ENCODE peak calls at places on chromosomes 1 and 21, in four cellular contexts. E is upper lobe of right lung, R is keratinocyte, G is adrenal gland. F is an unnamed sample. For H3K36me3, the result is how much of the 10 kb centered on the place peaks cover.

GRCh38 chr1:166840309-166841302 is 1.3 kb downstream of the POGK start:
- DNase-seq in E (no peak), R (no peak), G (no peak), F (no peak)

GRCh38 chr21:27645285-27645684 is 678.4 kb upstream of the ADAMTS5 start:
- DNase-seq in E (no peak), R (no peak), G (no peak), F (no peak)

GRCh38 chr1:160226623-160227022 is 21.4 kb downstream of the PEA15 start:
- DNase-seq in E (no peak), R (no peak), G (no peak), F (no peak)

GRCh38 chr21:33480481-33481103 is 818 bp upstream of the TMEM50B start:
- DNase-seq in E (no peak), R (no peak), G (no peak), F (no peak)

GRCh38 chr1:22018583-22019559 is 17.4 kb downstream of the CELA3A start:
- DNase-seq in E (no peak), R (no peak), G (peak), F (peak)

GRCh38 chr1:94599090-94599813 is 57.7 kb upstream of the F3 start:
- DNase-seq in E (peak), R (no peak), G (peak), F (no peak)

GRCh38 chr1:182340233-182341058 is 51.1 kb downstream of the GLUL start:
- DNase-seq in E (no peak), R (no peak), G (peak), F (no peak)

GRCh38 chr1:8113257-8114220 is 87.4 kb upstream of the ERRFI1 start:
- DNase-seq in E (no peak), R (no peak), G (no peak), F (peak)

GRCh38 chr1:11787251-11787803 is 18.4 kb downstream of the MTHFR start:
- DNase-seq in E (peak), R (no peak), G (peak), F (peak)

GRCh38 chr1:221392453-221392852 is 349.4 kb downstream of the DUSP10 start:
- DNase-seq in E (no peak), R (no peak), G (peak), F (no peak)

GRCh38 chr1:6646499-6647148 is 22.0 kb downstream of the THAP3 start:
- DNase-seq in E (no peak), R (no peak), G (peak), F (peak)

GRCh38 chr1:156894711-156895407 is 1.3 kb downstream of the PEAR1 start:
- DNase-seq in E (no peak), R (no peak), G (no peak), F (peak)

GRCh38 chr1:199920635-199921034 is 106.9 kb upstream of the NR5A2 start:
- DNase-seq in E (no peak), R (no peak), G (no peak), F (no peak)

GRCh38 chr1:21904725-21905520 is 32.2 kb downstream of the HSPG2 start:
- DNase-seq in E (no peak), R (peak), G (peak), F (no peak)

GRCh38 chr1:110647254-110647891 is 27.4 kb downstream of the KCNA3 start:
- DNase-seq in E (no peak), R (no peak), G (no peak), F (no peak)

GRCh38 chr21:16536661-16537359 is 807.0 kb downstream of the USP25 start:
- DNase-seq in E (no peak), R (no peak), G (no peak), F (no peak)

GRCh38 chr1:205497351-205497750 is 7.1 kb upstream of the CDK18 start:
- DNase-seq in E (no peak), R (no peak), G (no peak), F (no peak)

GRCh38 chr1:174966000-174966572 is 33.7 kb upstream of the CACYBP start:
- DNase-seq in E (no peak), R (no peak), G (no peak), F (no peak)

GRCh38 chr21:33703750-33704606 is 61.7 kb downstream of the ITSN1 start:
- DNase-seq in E (no peak), R (no peak), G (no peak), F (no peak)

GRCh38 chr1:240714893-240715292 is 102.9 kb upstream of the GREM2 start:
- DNase-seq in E (no peak), R (no peak), G (no peak), F (no peak)

GRCh38 chr1:172054172-172054571 is 212.9 kb downstream of the DNM3 start:
- DNase-seq in E (no peak), R (no peak), G (no peak), F (no peak)

GRCh38 chr21:41778974-41779600 is 12.2 kb upstream of the RIPK4 start:
- DNase-seq in E (peak), R (no peak), G (no peak), F (no peak)

GRCh38 chr1:182069028-182069466 is 7.5 kb upstream of the ZNF648 start:
- DNase-seq in E (peak), R (no peak), G (peak), F (no peak)

GRCh38 chr1:58983159-58983558 is 199.3 kb upstream of the JUN start:
- DNase-seq in E (no peak), R (no peak), G (no peak), F (no peak)

GRCh38 chr1:20521960-20522861 is 14.3 kb upstream of the MUL1 start:
- DNase-seq in E (peak), R (peak), G (peak), F (peak)

GRCh38 chr21:33205476-33205875 is 24.3 kb upstream of the IFNAR2 start:
- DNase-seq in E (no peak), R (no peak), G (no peak), F (no peak)

GRCh38 chr1:46008585-46008984 is 123.8 kb downstream of the PIK3R3 start:
- DNase-seq in E (no peak), R (no peak), G (no peak), F (no peak)

GRCh38 chr1:14055442-14056225 is 355.6 kb downstream of the PRDM2 start:
- DNase-seq in E (no peak), R (no peak), G (no peak), F (no peak)

GRCh38 chr1:160078392-160079195 is 2.7 kb upstream of the KCNJ9 start:
- DNase-seq in E (peak), R (no peak), G (peak), F (no peak)

GRCh38 chr1:41799723-41800122 is 119.0 kb downstream of the HIVEP3 start:
- DNase-seq in E (no peak), R (no peak), G (no peak), F (no peak)

GRCh38 chr1:76073471-76073870 is 1.1 kb upstream of the ST6GALNAC3 start:
- DNase-seq in E (no peak), R (no peak), G (no peak), F (no peak)

GRCh38 chr1:39490596-39491145 is 765 bp upstream of the BMP8A start:
- DNase-seq in E (peak), R (no peak), G (no peak), F (no peak)

GRCh38 chr1:247322849-247323586 is 8.6 kb downstream of the ZNF496 start:
- DNase-seq in E (peak), R (no peak), G (no peak), F (no peak)

GRCh38 chr1:113031060-113031933 is 41.7 kb upstream of the LRIG2 start:
- DNase-seq in E (no peak), R (no peak), G (no peak), F (no peak)

GRCh38 chr1:37323486-37324377 is 150.6 kb upstream of the ZC3H12A start:
- DNase-seq in E (no peak), R (peak), G (no peak), F (no peak)

GRCh38 chr1:10630661-10631120 is 155.9 kb downstream of the PEX14 start:
- DNase-seq in E (peak), R (no peak), G (no peak), F (no peak)

GRCh38 chr1:176791911-176792310 is 328.9 kb downstream of the PAPPA2 start:
- DNase-seq in E (no peak), R (no peak), G (no peak), F (no peak)

GRCh38 chr1:228989992-228990827 is 254.9 kb downstream of the RHOU start:
- DNase-seq in E (peak), R (no peak), G (peak), F (peak)

GRCh38 chr1:31591425-31592093 is 15.2 kb downstream of the TINAGL1 start:
- DNase-seq in E (peak), R (no peak), G (no peak), F (no peak)

GRCh38 chr1:243508303-243508713 is 252.5 kb downstream of the SDCCAG8 start:
- DNase-seq in E (no peak), R (no peak), G (no peak), F (no peak)

GRCh38 chr21:29033871-29034270 is 9.4 kb downstream of the USP16 start:
- DNase-seq in E (no peak), R (no peak), G (no peak), F (no peak)

GRCh38 chr21:29029524-29029923 is 5.1 kb downstream of the USP16 start:
- DNase-seq in E (no peak), R (no peak), G (no peak), F (no peak)

GRCh38 chr21:29033301-29033700 is 8.8 kb downstream of the USP16 start:
- DNase-seq in E (no peak), R (no peak), G (no peak), F (no peak)

GRCh38 chr21:29030909-29031308 is 6.4 kb downstream of the USP16 start:
- DNase-seq in E (no peak), R (no peak), G (no peak), F (no peak)

GRCh38 chr21:29034678-29035077 is 10.2 kb downstream of the USP16 start:
- DNase-seq in E (no peak), R (no peak), G (no peak), F (no peak)
- H3K36me3 ChIP-seq in E (half or more), R (under half), G (under half), F (half or more)

GRCh38 chr1:201695607-201696006 is 133.3 kb upstream of the IPO9 start:
- DNase-seq in E (no peak), R (no peak), G (no peak), F (no peak)

GRCh38 chr1:201693887-201694614 is 134.9 kb upstream of the IPO9 start:
- DNase-seq in E (no peak), R (no peak), G (no peak), F (no peak)

GRCh38 chr1:201697174-201697573 is 131.8 kb upstream of the IPO9 start:
- DNase-seq in E (no peak), R (no peak), G (no peak), F (no peak)

GRCh38 chr1:201694615-201695335 is 134.2 kb upstream of the IPO9 start:
- DNase-seq in E (no peak), R (no peak), G (no peak), F (no peak)

DNA sequence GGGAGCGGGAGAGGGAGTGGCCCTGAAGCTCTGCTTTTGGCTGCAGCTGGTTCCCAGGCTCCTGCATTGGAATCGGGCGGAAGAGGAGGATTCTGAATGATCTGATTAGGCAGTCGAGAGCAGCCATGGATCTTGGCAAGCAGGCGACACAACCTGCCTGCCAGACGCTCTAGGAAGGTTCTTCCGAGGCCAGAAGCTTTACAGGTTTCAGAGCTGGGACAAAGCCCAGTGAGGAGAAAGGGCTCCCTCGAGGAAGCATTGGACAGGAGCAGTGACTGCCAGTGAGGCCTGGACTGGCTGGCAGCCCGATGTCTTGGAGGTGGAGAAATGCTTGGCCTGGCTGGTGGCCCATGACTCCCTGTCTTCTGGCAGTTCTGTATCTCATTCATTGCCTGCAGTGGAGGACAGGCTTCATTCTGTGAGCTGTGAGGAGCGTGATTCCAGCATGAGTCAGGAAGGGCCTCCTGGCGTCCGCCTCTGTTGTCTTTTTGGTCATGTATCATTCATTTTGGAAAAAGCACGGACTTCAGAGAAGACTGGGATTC is 132.7 kb upstream of the IPO9 start:
- DNase-seq in E (no peak), R (no peak), G (peak), F (peak)
- TF ChIP-seq CTCF in E (no peak), R (no peak), G (no peak), F (no peak)

GRCh38 chr1:26459573-26460031 is 12.6 kb upstream of the HMGN2 start:
- DNase-seq in E (no peak), R (no peak), G (no peak), F (peak)

DNA sequence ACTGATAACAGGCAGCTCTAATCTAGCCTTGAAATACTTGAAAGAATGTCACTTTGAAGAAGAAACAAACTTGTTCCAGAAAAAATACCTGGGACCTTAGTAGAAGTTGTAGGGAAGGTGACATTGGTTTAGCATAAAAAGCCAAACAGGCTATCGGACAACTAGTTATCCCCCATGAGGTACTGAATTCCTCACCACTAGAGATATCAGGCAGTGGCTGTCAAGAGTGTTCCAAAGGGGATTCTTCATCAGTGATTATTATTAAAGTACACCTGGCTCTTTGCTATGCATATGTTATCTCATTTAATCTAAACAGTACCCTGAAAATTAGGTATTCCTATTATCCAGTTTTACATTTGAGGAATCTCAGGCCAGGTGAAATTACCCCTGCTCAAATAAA is 13.1 kb upstream of the HMGN2 start:
- DNase-seq in E (no peak), R (no peak), G (no peak), F (no peak)
- H3K36me3 ChIP-seq in E (half or more), R (under half), G (under half), F (half or more)

DNA sequence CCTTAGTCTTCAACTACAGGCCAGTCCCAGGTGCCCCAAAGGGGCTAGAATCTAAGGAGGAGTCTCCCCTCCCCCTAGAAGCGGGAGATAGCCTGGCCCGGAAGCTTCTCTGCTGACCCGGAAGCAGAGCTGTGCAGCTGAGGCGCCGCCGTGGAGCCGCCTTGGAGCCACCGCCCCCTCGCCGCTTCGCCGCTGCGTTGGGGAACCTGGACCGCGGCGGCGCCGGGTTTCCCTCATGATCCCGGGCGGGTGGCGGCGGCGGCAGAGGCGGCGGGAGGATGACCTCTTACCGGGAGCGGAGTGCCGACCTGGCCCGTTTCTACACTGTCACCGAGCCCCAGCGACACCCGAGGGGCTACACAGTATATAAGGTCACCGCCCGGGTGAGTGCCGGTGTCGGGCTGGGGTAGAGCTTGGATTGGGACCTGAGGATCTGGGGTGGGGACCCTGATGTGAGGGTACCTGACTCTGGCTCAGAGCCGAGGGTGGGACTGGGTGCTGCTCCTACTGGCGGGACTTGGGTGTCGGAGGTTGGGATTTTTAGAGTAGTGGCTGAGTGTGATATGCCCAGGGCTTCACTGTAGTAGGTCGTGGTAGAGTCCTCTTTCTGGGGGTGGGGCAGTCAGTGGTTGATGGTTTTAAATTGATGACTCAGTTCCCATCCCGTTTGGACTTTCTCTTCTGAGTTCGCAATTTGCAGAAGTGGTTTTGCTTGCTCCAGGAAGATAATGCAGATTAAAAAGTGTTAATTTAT is at the start of gene RPS6KC1:
- DNase-seq in E (peak), R (peak), G (peak), F (peak)
- TF ChIP-seq CTCF in E (no peak), R (peak), G (peak), F (no peak)

DNA sequence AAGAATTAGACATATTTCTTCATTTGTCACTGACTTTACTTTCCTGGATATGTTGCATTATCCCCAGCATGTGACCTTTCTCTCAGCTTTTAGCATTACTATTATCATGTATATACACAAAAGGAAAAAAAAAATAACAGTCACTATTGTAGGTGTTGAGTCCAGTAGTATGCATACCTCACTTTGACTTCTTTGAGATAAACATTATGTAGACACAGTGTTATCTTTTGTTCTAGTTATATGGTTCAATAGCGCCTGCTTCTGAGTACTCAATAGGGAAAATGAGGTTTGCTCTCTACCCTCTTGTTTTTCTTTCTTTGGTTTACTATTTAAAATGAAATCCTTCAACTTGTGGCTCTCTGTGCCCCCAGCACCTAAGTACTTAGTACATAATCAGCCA is 409.6 kb upstream of the PKN2 start:
- DNase-seq in E (no peak), R (no peak), G (no peak), F (no peak)
- H3K36me3 ChIP-seq in E (under half), R (under half), G (under half), F (under half)

DNA sequence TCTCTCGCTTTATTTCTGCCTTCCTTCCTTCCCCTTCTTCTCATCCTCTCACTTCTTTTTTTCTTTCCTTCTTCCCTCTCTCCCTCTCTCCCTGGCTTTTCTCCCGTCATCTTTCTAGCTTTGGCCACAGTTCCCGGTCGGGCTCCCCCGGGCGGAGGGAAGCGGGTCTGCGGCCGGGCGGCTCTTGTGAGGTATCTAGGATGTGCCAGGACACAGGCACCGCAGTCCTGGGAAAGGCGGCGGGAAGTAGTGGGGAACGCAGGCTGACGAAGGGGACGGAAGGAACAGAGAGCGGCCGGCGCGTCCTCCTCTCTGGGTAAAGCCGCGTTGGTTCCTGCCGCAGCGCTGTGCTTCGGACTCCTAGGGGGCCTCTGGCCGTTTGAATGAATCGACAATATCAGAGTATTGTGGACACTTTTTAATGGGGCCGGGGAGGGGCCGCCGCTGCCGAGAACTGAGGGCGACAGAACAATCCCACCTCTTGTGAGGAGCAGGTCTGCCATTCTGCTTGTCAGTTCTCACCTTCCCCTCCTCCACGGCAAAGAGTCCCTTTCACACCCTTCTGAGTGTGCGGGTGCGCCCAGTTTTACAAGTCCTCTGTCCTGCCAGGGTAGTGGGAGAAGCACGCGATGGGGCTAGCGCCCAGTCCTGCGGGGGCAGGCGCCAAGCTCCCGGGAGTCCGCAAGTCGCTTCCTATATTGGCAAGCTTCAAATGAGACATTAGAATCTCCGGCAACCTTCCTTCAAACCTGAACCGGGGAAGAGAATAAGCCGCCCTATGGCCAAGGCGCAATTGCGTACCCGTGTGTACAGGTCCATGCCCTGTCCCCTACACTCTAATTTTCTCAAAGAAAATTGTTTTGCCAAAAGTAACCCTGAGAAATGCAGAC is 1.1 kb upstream of the LHX9 start:
- DNase-seq in E (peak), R (no peak), G (peak), F (peak)
- TF ChIP-seq CTCF in E (peak), R (peak), G (peak), F (peak)

GRCh38 chr1:23977854-23978191 is 2.3 kb downstream of the SRSF10 start:
- DNase-seq in E (no peak), R (no peak), G (no peak), F (no peak)
- H3K36me3 ChIP-seq in E (under half), R (under half), G (under half), F (under half)